ENCODE peak calls at places on chromosome 1, in four cellular contexts. N is DMS53, X is left cardiac atrium, D is HTR-8/SVneo. S is an unnamed sample.

GRCh38 chr1:54934869-54935268 is 45.6 kb upstream of the TMEM61 start:
- DNase-seq in N (no peak), X (no peak), D (peak), S (no peak)

GRCh38 chr1:150696995-150697927 is at the start of gene GOLPH3L:
- DNase-seq in N (peak), X (peak), D (peak), S (peak)

GRCh38 chr1:20551945-20552727 is at the start of gene FAM43B:
- DNase-seq in N (peak), X (peak), D (peak), S (peak)

GRCh38 chr1:118788372-118788955 is 199.7 kb downstream of the TBX15 start:
- DNase-seq in N (peak), X (no peak), D (no peak), S (peak)

GRCh38 chr1:198258491-198258890 is 101.7 kb downstream of the NEK7 start:
- DNase-seq in N (no peak), X (no peak), D (no peak), S (no peak)

GRCh38 chr1:43199093-43199726 is 27.1 kb downstream of the CFAP57 start:
- DNase-seq in N (peak), X (no peak), D (no peak), S (no peak)

GRCh38 chr1:9805006-9805526 is 18.7 kb downstream of the CLSTN1 start:
- DNase-seq in N (peak), X (no peak), D (no peak), S (no peak)

GRCh38 chr1:205316179-205316578 is 5.4 kb downstream of the NUAK2 start:
- DNase-seq in N (peak), X (peak), D (no peak), S (no peak)

GRCh38 chr1:214429951-214430742 is 121.3 kb downstream of the PTPN14 start:
- DNase-seq in N (no peak), X (no peak), D (no peak), S (no peak)

GRCh38 chr1:53148123-53148522 is 5.7 kb upstream of the SLC1A7 start:
- DNase-seq in N (no peak), X (no peak), D (no peak), S (no peak)

GRCh38 chr1:209549384-209550001 is 34.0 kb upstream of the CAMK1G start:
- DNase-seq in N (no peak), X (no peak), D (no peak), S (no peak)

GRCh38 chr1:92343061-92343460 is 44.2 kb downstream of the RPAP2 start:
- DNase-seq in N (no peak), X (no peak), D (no peak), S (no peak)

GRCh38 chr1:201461783-201462441 is 7.1 kb downstream of the PHLDA3 start:
- DNase-seq in N (peak), X (peak), D (peak), S (peak)

S was measured in heart right ventricle.